ENCODE peak calls at places on chromosomes 1 and 21, in eight cellular contexts. K is vagina, G is GM23338, L is GM12892, C is K562, A is HL-60, E is suprapubic skin, S is prostate gland. W is an unnamed sample.

GRCh38 chr21:45959182-45959581 is 22.4 kb upstream of the COL6A1 start:
- DNase-seq in L (no peak), C (no peak), K (no peak), A (no peak), S (no peak), E (no peak), G (no peak), W (no peak)

GRCh38 chr21:46141767-46142580 is 13.4 kb downstream of the FTCD start:
- DNase-seq in A (no peak), G (no peak), S (no peak), L (no peak), C (no peak), E (no peak), K (no peak), W (no peak)

GRCh38 chr1:24983006-24983680 is 53.1 kb upstream of the RUNX3 start:
- DNase-seq in C (no peak), K (no peak), S (no peak), E (no peak), G (no peak), L (no peak), A (no peak), W (no peak)

GRCh38 chr1:197096137-197096536 is 29.1 kb upstream of the F13B start:
- DNase-seq in K (no peak), C (no peak), E (no peak), L (no peak), A (no peak), G (no peak), S (no peak), W (no peak)

GRCh38 chr1:18972531-18972930 is 16.1 kb upstream of the IFFO2 start:
- DNase-seq in K (no peak), G (no peak), S (no peak), A (no peak), E (no peak), C (no peak), L (no peak), W (no peak)

GRCh38 chr1:247054992-247055415 is 23.6 kb downstream of the ZNF670 start:
- DNase-seq in G (no peak), E (no peak), S (no peak), K (no peak), C (no peak), A (no peak), L (no peak), W (no peak)

GRCh38 chr1:53187371-53187770 is 9.3 kb upstream of the CPT2 start:
- DNase-seq in G (no peak), K (no peak), S (no peak), E (no peak), L (no peak), A (no peak), C (no peak), W (no peak)

GRCh38 chr1:43382027-43382771 is 7.4 kb downstream of the MED8 start:
- DNase-seq in G (no peak), K (no peak), L (no peak), A (no peak), E (no peak), C (no peak), S (no peak), W (no peak)

GRCh38 chr1:47438321-47439150 is 692 bp downstream of the FOXD2 start:
- DNase-seq in S (no peak), C (peak), L (no peak), K (no peak), G (peak), E (no peak), A (no peak), W (no peak)

GRCh38 chr1:22975694-22976093 is 3.0 kb upstream of the LACTBL1 start:
- DNase-seq in G (no peak), L (no peak), C (no peak), S (no peak), K (no peak), A (no peak), E (no peak), W (no peak)

GRCh38 chr1:205581321-205581980 is 50.4 kb downstream of the ELK4 start:
- DNase-seq in L (no peak), C (no peak), K (no peak), S (no peak), E (peak), A (no peak), G (no peak), W (no peak)

GRCh38 chr1:86616871-86617270 is 70.0 kb downstream of the CLCA4 start:
- DNase-seq in S (no peak), E (no peak), C (no peak), K (no peak), A (peak), L (peak), G (peak), W (no peak)

GRCh38 chr21:39003982-39004775 is 179.1 kb downstream of the PSMG1 start:
- DNase-seq in C (no peak), K (no peak), A (no peak), G (no peak), E (no peak), S (no peak), L (no peak), W (no peak)

GRCh38 chr1:8816831-8817412 is 518 bp downstream of the RERE start:
- DNase-seq in S (no peak), A (no peak), E (no peak), K (no peak), L (peak), C (no peak), G (peak), W (no peak)

DNA sequence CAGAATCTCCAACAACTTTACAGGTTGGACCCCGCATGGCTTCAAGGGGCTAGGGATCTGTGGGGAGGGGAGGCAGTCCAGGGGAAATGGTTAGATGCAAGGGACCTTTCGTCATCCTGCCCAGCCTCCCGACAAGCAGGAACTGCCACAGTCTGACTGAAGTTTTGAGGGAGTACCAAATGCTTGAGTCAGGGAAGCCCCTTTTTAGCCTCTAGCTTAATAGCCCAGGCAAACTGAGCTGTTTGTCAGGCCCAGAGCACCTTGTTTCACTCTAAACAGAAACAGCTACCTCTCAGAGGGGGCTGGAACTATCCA is 1.1 kb downstream of the TOR3A start:
- DNase-seq in S (no peak), E (no peak), K (no peak), A (no peak), C (no peak), G (no peak), L (no peak), W (no peak)
- TF ChIP-seq POLR2AphosphoS5 in S (no peak), E (no peak), K (no peak), A (no peak), C (no peak), G (no peak), L (peak), W (no peak)

DNA sequence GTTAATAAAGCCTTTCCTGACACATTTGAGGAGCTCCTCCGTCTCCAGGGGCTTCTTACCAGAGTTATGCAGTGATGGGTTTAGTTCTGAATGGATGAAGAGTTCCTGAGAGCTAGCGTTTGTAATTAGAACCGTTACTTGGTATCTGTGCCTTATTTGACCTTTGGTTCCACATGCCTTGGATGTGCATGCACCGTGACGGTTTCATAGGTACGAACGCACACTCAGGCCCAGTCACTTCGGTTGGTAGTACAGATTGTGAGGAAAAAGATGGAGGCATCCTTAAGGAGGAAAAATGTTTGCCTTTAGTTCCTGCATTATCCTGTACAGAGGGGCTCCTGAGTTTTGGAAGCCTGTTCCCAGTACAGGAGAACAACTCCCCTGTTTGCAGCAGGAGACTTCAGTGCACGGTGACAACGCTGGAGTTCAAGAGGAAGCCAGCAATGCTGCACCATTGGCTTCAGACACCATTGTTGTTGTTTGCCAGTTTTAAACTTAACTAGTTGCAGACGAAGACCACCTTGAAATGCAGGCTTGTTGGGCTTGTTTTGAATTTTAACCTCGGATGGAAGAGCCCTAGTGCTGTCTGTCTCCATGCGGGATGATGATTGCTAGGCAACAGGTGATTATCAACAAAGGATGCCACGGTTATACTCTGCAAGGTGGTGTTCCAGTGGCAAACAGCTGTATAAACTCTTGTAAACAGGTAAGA is 8.2 kb downstream of the RBM15 start:
- DNase-seq in S (no peak), K (no peak), G (peak), E (no peak), L (no peak), A (no peak), C (no peak), W (no peak)
- TF ChIP-seq POLR2AphosphoS5 in S (no peak), K (no peak), G (no peak), E (no peak), L (peak), A (no peak), C (no peak), W (no peak)

GRCh38 chr1:51615780-51616291 is 1.1 kb upstream of the OSBPL9 start:
- DNase-seq in E (no peak), L (no peak), S (no peak), K (no peak), C (no peak), G (no peak), A (no peak), W (no peak)

GRCh38 chr1:51616490-51616889 is 402 bp upstream of the OSBPL9 start:
- DNase-seq in G (no peak), E (no peak), A (no peak), K (no peak), S (no peak), C (no peak), L (no peak), W (no peak)

GRCh38 chr1:51610637-51611036 is 6.3 kb upstream of the OSBPL9 start:
- DNase-seq in A (no peak), S (no peak), E (no peak), G (no peak), K (no peak), C (no peak), L (no peak), W (no peak)

GRCh38 chr1:51616903-51617708 is at the start of gene OSBPL9:
- DNase-seq in S (peak), E (peak), K (no peak), A (peak), L (peak), G (peak), C (peak), W (peak)

DNA sequence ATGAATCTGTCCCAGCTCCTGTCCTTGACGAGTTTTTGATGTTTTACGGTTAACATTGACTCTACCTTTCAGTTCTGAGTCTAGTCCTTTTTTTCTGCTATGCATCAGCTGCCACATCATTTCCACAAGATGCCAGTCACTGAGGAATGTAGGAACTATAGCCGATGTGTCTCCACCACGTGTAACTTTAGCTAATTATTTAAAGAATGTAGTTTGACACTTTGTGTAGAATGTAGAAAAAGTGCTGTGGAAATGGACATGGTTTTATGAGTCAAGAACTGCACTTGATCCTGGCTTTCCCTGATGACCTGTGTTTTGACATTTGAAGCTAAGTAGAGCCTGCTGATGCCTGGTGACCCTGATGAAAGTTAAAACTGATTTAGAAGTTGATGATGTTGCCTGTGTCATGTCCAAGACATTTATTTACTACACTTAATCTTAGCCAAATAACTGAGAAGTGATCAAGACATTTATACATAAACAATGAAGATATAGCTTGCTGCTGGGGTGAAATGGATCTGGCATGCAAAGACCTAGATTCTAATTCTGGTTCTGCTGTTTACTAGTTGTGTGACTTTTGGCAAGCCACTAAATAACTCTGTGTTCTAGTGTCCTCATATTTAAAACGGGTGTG is 4.4 kb upstream of the OSBPL9 start:
- DNase-seq in S (no peak), A (no peak), G (no peak), L (no peak), C (no peak), E (no peak), K (no peak), W (no peak)
- TF ChIP-seq POLR2AphosphoS5 in S (peak), A (no peak), G (no peak), L (no peak), C (no peak), E (no peak), K (no peak), W (no peak)

GRCh38 chr1:11790880-11791715 is 14.7 kb downstream of the MTHFR start:
- DNase-seq in G (no peak), E (peak), L (no peak), K (no peak), A (no peak), S (peak), C (peak), W (peak)
- TF ChIP-seq POLR2AphosphoS5 in G (no peak), E (peak), L (no peak), K (peak), A (no peak), S (peak), C (peak), W (peak)

DNA sequence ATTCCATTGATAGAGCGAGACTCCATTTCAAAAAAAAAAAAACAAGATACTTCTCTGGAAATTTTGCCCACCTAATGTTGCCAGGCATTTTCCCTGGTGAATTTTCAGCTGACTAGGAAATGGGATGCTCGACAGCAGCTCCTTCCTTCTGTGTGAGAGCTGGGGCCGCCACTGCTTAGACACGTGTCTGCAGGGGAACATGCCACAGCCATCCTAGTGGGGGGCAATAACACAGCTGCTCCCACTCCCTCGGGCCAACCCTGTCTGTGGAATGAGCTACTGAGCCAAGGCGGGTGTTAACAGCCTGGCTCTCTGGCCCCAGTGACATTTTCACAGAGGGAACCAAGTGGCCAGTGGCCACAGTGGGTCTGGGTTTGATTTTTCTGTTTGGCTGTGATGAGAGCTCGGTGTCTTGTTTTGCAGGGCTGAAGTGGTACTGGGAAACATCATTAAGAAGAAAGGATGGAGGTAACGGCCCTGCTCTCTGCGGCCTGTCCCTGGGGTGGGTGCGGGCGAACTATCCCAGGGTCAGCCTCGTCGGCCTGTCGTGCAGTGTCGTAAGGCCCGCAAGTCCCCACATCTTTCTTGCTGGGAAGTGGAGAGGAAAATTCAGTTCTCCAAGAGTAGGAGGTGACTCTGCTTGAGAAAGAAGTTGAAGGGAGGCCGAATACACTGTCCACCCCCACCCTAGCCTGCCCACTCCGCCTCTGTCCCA is 39.2 kb downstream of the KCNAB2 start:
- DNase-seq in C (no peak), A (no peak), E (no peak), K (no peak), S (no peak), L (no peak), G (no peak), W (no peak)
- TF ChIP-seq POLR2AphosphoS5 in C (no peak), A (peak), E (no peak), K (no peak), S (no peak), L (no peak), G (no peak), W (no peak)